ENCODE peak calls at places on chromosomes 7 and 10, in six cellular contexts. U, Q, H, P, V and E are unnamed samples. For H3K27me3, the result is how much of the 10 kb centered on the place peaks cover.

GRCh38 chr10:32149257-32149955 is 93.2 kb upstream of the KIF5B start:
- DNase-seq in U (no peak), Q (peak), H (peak), P (peak), V (peak), E (no peak)

GRCh38 chr7:157409753-157410727 is 73.2 kb downstream of the DNAJB6 start:
- DNase-seq in U (no peak), Q (no peak), H (no peak), P (no peak), V (no peak), E (no peak)

GRCh38 chr7:105829681-105830322 is 46.6 kb downstream of the ATXN7L1 start:
- DNase-seq in U (no peak), Q (no peak), H (no peak), P (no peak), V (no peak), E (no peak)

GRCh38 chr10:7933262-7933661 is 115.0 kb downstream of the TAF3 start:
- DNase-seq in U (no peak), Q (no peak), H (no peak), P (no peak), V (no peak), E (no peak)

GRCh38 chr10:132459252-132460028 is 62.4 kb downstream of the PWWP2B start:
- DNase-seq in U (no peak), Q (peak), H (no peak), P (no peak), V (no peak), E (no peak)

GRCh38 chr7:30799206-30799975 is 28.2 kb downstream of the MINDY4 start:
- DNase-seq in U (no peak), Q (no peak), H (peak), P (peak), V (peak), E (no peak)

GRCh38 chr10:87705339-87705738 is 45.7 kb downstream of the PAPSS2 start:
- DNase-seq in U (no peak), Q (no peak), H (no peak), P (peak), V (no peak), E (no peak)

GRCh38 chr7:93178213-93178612 is 30.0 kb upstream of the SAMD9L start:
- DNase-seq in U (no peak), Q (no peak), H (no peak), P (peak), V (no peak), E (no peak)

GRCh38 chr10:53209941-53210611 is 437.5 kb upstream of the MBL2 start:
- DNase-seq in U (no peak), Q (no peak), H (no peak), P (peak), V (no peak), E (no peak)

GRCh38 chr10:32981760-32982159 is 23.7 kb upstream of the ITGB1 start:
- DNase-seq in U (peak), Q (peak), H (no peak), P (peak), V (no peak), E (no peak)

GRCh38 chr7:36315309-36315948 is 74.2 kb upstream of the ANLN start:
- DNase-seq in U (no peak), Q (no peak), H (no peak), P (peak), V (no peak), E (no peak)

GRCh38 chr10:60114765-60115586 is 208.6 kb upstream of the CCDC6 start:
- DNase-seq in U (peak), Q (peak), H (no peak), P (peak), V (peak), E (no peak)

GRCh38 chr10:32958085-32958991 is at the start of gene ITGB1:
- DNase-seq in U (peak), Q (peak), H (peak), P (peak), V (peak), E (peak)

GRCh38 chr7:92076509-92076908 is 57.8 kb downstream of the CYP51A1 start:
- DNase-seq in U (no peak), Q (no peak), H (no peak), P (peak), V (no peak), E (no peak)

GRCh38 chr10:132974886-132975881 is 32.8 kb upstream of the CFAP46 start:
- DNase-seq in U (no peak), Q (no peak), H (peak), P (no peak), V (no peak), E (no peak)

GRCh38 chr10:132151286-132151950 is 35.3 kb upstream of the DPYSL4 start:
- DNase-seq in U (no peak), Q (no peak), H (no peak), P (no peak), V (no peak), E (no peak)

GRCh38 chr7:32164341-32164996 is 94.3 kb upstream of the PDE1C start:
- DNase-seq in U (no peak), Q (no peak), H (no peak), P (peak), V (no peak), E (no peak)

GRCh38 chr10:122649903-122650302 is 49.7 kb downstream of the C10orf120 start:
- DNase-seq in U (no peak), Q (no peak), H (no peak), P (no peak), V (no peak), E (no peak)

GRCh38 chr10:5484205-5484604 is 15.2 kb downstream of the CALML5 start:
- DNase-seq in U (no peak), Q (no peak), H (no peak), P (peak), V (no peak), E (no peak)

GRCh38 chr10:113297226-113297625 is 255.6 kb upstream of the HABP2 start:
- DNase-seq in U (no peak), Q (no peak), H (no peak), P (no peak), V (no peak), E (no peak)

GRCh38 chr7:6016653-6016966 is 7.5 kb downstream of the AIMP2 start:
- DNase-seq in U (no peak), Q (no peak), H (no peak), P (no peak), V (no peak), E (no peak)

GRCh38 chr10:73893386-73893785 is 17.5 kb upstream of the PLAU start:
- DNase-seq in U (no peak), Q (no peak), H (no peak), P (no peak), V (no peak), E (no peak)

GRCh38 chr10:129658673-129659072 is 191.6 kb downstream of the MGMT start:
- DNase-seq in U (no peak), Q (no peak), H (no peak), P (no peak), V (no peak), E (no peak)

GRCh38 chr7:4738711-4739527 is 36.5 kb upstream of the AP5Z1 start:
- DNase-seq in U (no peak), Q (peak), H (no peak), P (peak), V (no peak), E (no peak)
- H3K4me3 ChIP-seq in U (no peak), Q (peak), H (peak), P (peak), V (peak), E (peak)

DNA sequence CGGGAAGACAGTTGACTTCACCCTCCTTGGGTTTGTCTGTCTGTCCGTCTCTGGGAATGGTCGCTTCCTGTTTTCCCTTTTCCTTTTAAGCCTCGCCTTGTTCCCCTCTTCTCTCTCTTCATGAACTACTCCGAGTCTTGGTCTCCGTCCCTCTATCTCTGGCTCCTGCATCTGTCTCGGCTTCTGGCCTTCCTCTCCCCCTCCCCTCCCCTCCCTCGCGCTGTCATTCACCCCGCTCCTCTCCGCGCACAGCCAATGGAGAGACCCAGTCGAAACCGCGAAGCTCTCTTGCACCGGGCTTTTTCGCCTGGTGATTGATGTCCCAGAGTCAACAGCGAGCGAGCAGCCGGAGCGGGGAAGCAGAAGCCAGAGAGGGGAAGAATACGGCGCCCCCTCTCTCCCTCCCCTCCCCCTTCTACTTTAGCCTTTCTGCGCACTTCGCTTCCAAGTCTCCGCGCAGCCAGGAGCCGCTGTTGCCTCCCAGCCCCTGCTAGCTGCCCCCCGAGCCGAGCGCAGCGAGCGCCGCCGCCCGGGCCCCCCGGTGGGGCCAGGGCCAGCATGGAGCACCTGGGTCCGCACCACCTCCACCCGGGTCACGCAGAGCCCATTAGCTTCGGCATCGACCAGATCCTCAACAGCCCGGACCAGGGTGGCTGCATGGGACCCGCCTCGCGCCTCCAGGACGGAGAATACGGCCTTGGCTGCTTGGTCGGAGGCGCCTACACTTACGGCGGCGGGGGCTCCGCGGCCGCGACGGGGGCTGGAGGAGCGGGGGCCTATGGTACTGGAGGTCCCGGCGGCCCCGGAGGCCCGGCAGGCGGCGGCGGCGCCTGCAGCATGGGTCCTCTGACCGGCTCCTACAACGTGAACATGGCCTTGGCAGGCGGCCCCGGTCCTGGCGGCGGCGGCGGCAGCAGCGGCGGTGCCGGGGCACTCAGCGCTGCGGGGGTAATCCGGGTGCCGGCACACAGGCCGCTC is at the start of gene TLX1:
- DNase-seq in U (no peak), Q (peak), H (no peak), P (no peak), V (no peak), E (no peak)
- H3K27me3 ChIP-seq in U (under half), Q (under half), H (half or more), P (half or more), V (half or more), E (half or more)

GRCh38 chr7:115707684-115708341 is 322.8 kb downstream of the TFEC start:
- DNase-seq in U (no peak), Q (no peak), H (no peak), P (no peak), V (no peak), E (no peak)
- H3K4me3 ChIP-seq in U (no peak), Q (no peak), H (no peak), P (no peak), V (no peak), E (no peak)

GRCh38 chr10:77586719-77587423 is 50.7 kb downstream of the KCNMA1 start:
- DNase-seq in U (no peak), Q (no peak), H (peak), P (peak), V (peak), E (no peak)
- H3K27me3 ChIP-seq in U (under half), Q (under half), H (under half), P (under half), V (under half), E (under half)

GRCh38 chr7:140249036-140249806 is 72.4 kb upstream of the KDM7A start:
- DNase-seq in U (no peak), Q (no peak), H (no peak), P (no peak), V (no peak), E (no peak)

GRCh38 chr7:140247564-140247963 is 70.8 kb upstream of the KDM7A start:
- DNase-seq in U (no peak), Q (no peak), H (no peak), P (no peak), V (no peak), E (no peak)

DNA sequence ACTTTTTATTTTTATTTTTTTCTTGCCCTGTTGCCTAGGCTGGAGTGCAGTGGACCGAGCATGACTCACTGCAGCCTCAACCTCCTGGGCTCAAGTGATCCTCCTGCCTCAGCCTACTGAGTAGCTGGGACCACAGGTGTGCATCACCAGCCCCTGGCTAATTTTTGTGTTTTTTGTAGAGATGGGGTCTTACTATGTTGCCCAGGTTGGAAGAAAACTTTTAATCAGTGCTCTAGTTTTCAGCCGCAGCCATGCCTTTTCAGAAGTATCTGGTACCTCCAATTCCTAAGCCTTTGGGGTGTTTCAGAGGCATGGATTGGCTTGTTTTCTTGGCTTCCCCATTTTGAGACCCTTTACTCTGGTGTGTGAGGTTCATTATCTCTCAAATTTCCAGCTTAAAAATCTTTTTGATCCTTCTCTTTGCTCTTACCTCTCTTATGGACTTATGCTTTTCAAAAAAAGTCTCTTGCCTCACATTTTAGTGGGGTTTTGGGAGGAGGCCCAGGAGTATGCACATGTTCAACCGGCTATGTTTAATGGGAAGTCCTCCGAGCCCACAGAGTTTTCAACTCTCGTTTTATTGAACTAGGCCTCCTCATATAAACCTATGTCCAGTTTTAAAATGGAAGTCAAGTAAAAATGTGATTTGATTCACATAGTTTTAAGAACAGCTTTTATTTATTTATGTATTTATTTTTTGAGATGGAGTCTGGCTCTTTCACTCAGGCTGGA is 75.2 kb upstream of the KDM7A start:
- DNase-seq in U (no peak), Q (no peak), H (no peak), P (no peak), V (no peak), E (no peak)
- H3K4me3 ChIP-seq in U (no peak), Q (no peak), H (no peak), P (no peak), V (no peak), E (no peak)

GRCh38 chr10:22334414-22335203 is 10.7 kb upstream of the SPAG6 start:
- DNase-seq in U (no peak), Q (no peak), H (peak), P (no peak), V (no peak), E (no peak)

GRCh38 chr10:22338260-22338894 is 6.9 kb upstream of the SPAG6 start:
- DNase-seq in U (no peak), Q (no peak), H (no peak), P (no peak), V (no peak), E (no peak)

GRCh38 chr10:22333167-22333566 is 12.1 kb upstream of the SPAG6 start:
- DNase-seq in U (peak), Q (no peak), H (no peak), P (no peak), V (no peak), E (no peak)

GRCh38 chr10:22333667-22334282 is 11.5 kb upstream of the SPAG6 start:
- DNase-seq in U (no peak), Q (no peak), H (no peak), P (no peak), V (no peak), E (no peak)

DNA sequence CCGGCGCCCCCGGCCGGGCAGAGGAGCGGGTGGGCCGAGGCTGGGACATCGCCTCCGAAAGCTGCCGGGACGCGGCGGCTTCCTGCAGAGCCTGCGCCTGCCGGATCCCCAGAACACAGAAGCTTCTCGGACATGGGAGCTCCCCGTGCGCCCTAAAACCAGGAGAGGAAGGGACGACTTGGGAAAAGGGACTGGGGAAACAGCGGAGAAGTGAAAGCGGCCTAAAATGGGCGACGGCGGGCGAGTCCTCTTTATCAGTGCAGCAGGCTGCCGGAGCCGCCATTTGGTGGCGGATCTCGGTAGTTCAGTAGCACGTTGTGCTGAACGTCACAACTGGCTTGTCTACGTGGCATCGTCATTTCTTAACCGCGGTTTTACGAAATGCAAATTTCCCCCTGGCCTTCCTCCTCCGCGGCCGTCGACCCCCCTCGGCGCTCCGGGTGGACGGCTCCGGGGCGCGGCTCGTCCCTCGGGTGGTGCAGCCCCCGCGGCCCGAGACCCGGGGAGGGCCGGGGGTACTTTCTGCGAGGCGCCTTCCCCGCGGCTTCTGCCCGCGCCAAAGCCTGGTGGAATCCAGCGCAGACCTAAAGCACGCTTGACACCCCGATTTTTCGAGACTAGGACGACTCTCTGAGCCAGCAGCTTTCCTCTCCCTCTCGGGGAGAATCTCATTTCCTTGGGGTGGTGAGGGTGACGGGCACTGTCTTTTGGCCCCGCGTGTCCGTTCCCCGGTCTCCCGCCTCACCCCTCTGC is 9.9 kb upstream of the SPAG6 start:
- DNase-seq in U (peak), Q (peak), H (peak), P (no peak), V (no peak), E (peak)
- H3K27me3 ChIP-seq in U (under half), Q (under half), H (half or more), P (under half), V (half or more), E (under half)

DNA sequence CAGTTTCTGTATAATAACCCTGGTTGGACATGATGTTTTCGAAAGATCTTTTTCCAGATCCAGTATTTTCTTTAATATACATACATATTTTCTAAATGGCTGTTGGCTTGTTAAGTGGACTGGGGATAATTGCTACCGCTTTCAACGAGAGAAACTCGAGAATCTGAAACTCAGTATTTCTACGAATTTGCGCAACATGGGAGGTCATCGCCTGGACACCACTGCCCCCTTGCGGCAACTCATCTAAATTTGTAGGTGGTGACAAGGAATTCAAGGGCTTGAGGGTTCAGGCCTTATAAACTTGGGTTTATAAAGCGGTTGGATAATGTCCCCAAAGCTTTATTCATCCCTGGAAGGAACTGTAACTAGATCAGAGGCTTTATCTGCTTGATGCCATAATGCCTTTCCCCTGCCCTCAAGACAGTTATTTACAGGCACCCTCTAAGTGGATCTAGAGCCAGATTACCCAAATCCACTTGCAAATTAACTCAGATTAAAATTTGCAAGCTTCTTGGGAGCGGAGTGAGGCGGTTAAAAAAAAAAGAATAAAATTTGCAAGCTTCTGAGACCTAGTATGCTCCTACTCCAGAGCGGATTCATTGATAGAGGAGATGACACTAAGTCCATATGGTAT is 21.3 kb upstream of the KCNK18 start:
- DNase-seq in U (peak), Q (peak), H (peak), P (peak), V (peak), E (peak)
- H3K4me3 ChIP-seq in U (peak), Q (peak), H (peak), P (peak), V (peak), E (peak)